ENCODE peak calls at places on chromosomes 5 and 9, in ten cellular contexts. L, Z, F, O, H, I, Q, K, D and U are unnamed samples.
A peak's percentile ranks its signal among the peaks of the same experiment; 100 is the strongest.

GRCh38 chr9:126109575-126109974 is 217.1 kb upstream of the MVB12B start:
- DNase-seq in O (no peak), Q (no peak), I (no peak), Z (no peak), H (no peak), K (no peak), D (no peak), L (no peak), F (no peak), U (no peak)

GRCh38 chr5:163789870-163790269 is 284.5 kb downstream of the MAT2B start:
- DNase-seq in K (no peak), Q (no peak), L (no peak), H (no peak), Z (no peak), I (no peak), O (no peak), D (no peak), F (no peak), U (no peak)

GRCh38 chr9:38355115-38355514 is 37.4 kb upstream of the ALDH1B1 start:
- DNase-seq in D (no peak), O (no peak), Q (no peak), H (no peak), I (no peak), K (no peak), L (no peak), F (no peak), Z (no peak), U (no peak)

GRCh38 chr5:142871056-142871879 is 101.1 kb downstream of the ARHGAP26 start:
- DNase-seq in Z (no peak), O (no peak), H (no peak), D (no peak), L (no peak), F (no peak), I (no peak), K (no peak), Q (no peak), U (no peak)

GRCh38 chr5:14871084-14871572 is 450 bp downstream of the ANKH start:
- DNase-seq in I (peak; percentile 19), L (no peak), O (peak; percentile 8), F (no peak), H (peak; percentile 31), D (no peak), Z (peak; percentile 18), K (peak; percentile 44), Q (no peak), U (no peak)

GRCh38 chr9:77601476-77602056 is 46.6 kb downstream of the GNA14 start:
- DNase-seq in O (no peak), Z (no peak), K (no peak), L (no peak), F (no peak), D (no peak), Q (no peak), H (no peak), I (no peak), U (no peak)

GRCh38 chr5:107875834-107876233 is 205.1 kb upstream of the EFNA5 start:
- DNase-seq in Z (no peak), Q (no peak), L (no peak), I (no peak), H (no peak), O (no peak), K (no peak), D (no peak), F (peak; percentile 89), U (no peak)

GRCh38 chr5:79961731-79962579 is 29.1 kb downstream of the MTX3 start:
- DNase-seq in L (no peak), D (no peak), Z (no peak), K (no peak), I (no peak), H (no peak), F (no peak), Q (no peak), O (no peak), U (peak; percentile 25)

GRCh38 chr5:94467560-94468504 is 150.6 kb downstream of the KIAA0825 start:
- DNase-seq in Q (peak; percentile 40), O (no peak), K (no peak), Z (no peak), I (no peak), D (no peak), F (no peak), L (no peak), H (no peak), U (no peak)